ENCODE peak calls at places on chromosomes 2 and 18, in ten cellular contexts. H is heart right ventricle, P is progenitor cell of endocrine pancreas, W is AG04450, D is Panc1, F is ascending aorta, V is HFF-Myc, J is GM10248, I is psoas muscle, C is astrocyte. M is an unnamed sample.

GRCh38 chr2:79860233-79861058 is 347.6 kb downstream of the CTNNA2 start:
- DNase-seq in D (no peak), H (no peak), I (no peak), V (no peak), C (peak; percentile 20), J (peak; percentile 13), P (no peak), F (no peak), W (no peak), M (no peak)

GRCh38 chr2:188628989-188629889 is 337.6 kb downstream of the GULP1 start:
- DNase-seq in I (no peak), P (no peak), D (no peak), V (peak; percentile 92), W (no peak), H (no peak), F (no peak), J (no peak), C (peak; percentile 72), M (no peak)

GRCh38 chr2:231917280-231918088 is 8.7 kb downstream of the NPPC start:
- DNase-seq in D (no peak), J (no peak), V (no peak), P (no peak), C (no peak), F (no peak), H (no peak), W (no peak), I (no peak), M (no peak)

GRCh38 chr2:150293771-150294170 is 193.7 kb downstream of the RND3 start:
- DNase-seq in W (no peak), F (no peak), I (no peak), H (no peak), D (no peak), C (no peak), P (no peak), J (no peak), V (no peak), M (no peak)

GRCh38 chr2:161005170-161005569 is 155.1 kb upstream of the TANK start:
- DNase-seq in F (no peak), H (no peak), W (no peak), C (peak; percentile 2), V (no peak), J (no peak), P (no peak), I (no peak), D (no peak), M (no peak)

GRCh38 chr2:223538920-223539440 is 63.2 kb downstream of the SCG2 start:
- DNase-seq in F (no peak), J (no peak), V (no peak), D (no peak), I (no peak), H (no peak), P (no peak), W (no peak), C (no peak), M (no peak)

GRCh38 chr2:205390866-205391265 is 291.4 kb upstream of the NRP2 start:
- DNase-seq in W (no peak), F (no peak), C (no peak), V (no peak), P (no peak), J (no peak), H (no peak), D (no peak), I (no peak), M (no peak)

GRCh38 chr2:118806797-118807667 is 40.4 kb downstream of the EN1 start:
- DNase-seq in D (no peak), J (no peak), W (no peak), C (no peak), P (no peak), H (no peak), I (no peak), V (no peak), F (no peak), M (no peak)

GRCh38 chr2:36964496-36965058 is 1.8 kb downstream of the STRN start:
- DNase-seq in J (no peak), W (no peak), H (no peak), P (no peak), D (no peak), C (no peak), I (no peak), V (no peak), F (no peak), M (no peak)

GRCh38 chr2:15246870-15247269 is 314.3 kb downstream of the NBAS start:
- DNase-seq in H (no peak), F (no peak), W (no peak), C (no peak), I (no peak), P (no peak), D (no peak), J (no peak), V (no peak), M (no peak)

GRCh38 chr2:1638281-1638860 is 105.9 kb downstream of the PXDN start:
- DNase-seq in W (no peak), I (peak; percentile 3), P (no peak), J (no peak), F (no peak), C (peak; percentile 36), V (no peak), D (no peak), H (no peak), M (no peak)

GRCh38 chr2:106094101-106094860 is 99.8 kb downstream of the UXS1 start:
- DNase-seq in F (no peak), H (no peak), J (no peak), D (no peak), W (no peak), C (no peak), I (no peak), V (no peak), P (no peak), M (no peak)

GRCh38 chr18:63320041-63320689 is 596 bp upstream of the BCL2 start:
- DNase-seq in V (no peak), C (peak; percentile 69), J (peak; percentile 88), P (peak; percentile 51), W (peak; percentile 41), H (peak; percentile 90), D (no peak), I (peak; percentile 82), F (peak; percentile 66), M (peak; percentile 65)

GRCh38 chr2:95695613-95696012 is 103.8 kb downstream of the TRIM43 start:
- DNase-seq in J (no peak), W (no peak), V (no peak), I (peak; percentile 75), D (no peak), F (no peak), H (peak; percentile 17), P (no peak), C (no peak), M (no peak)

GRCh38 chr2:31693882-31694281 is 113.1 kb upstream of the SRD5A2 start:
- DNase-seq in I (no peak), P (no peak), D (no peak), H (no peak), W (no peak), C (peak; percentile 13), J (no peak), V (no peak), F (no peak), M (no peak)

GRCh38 chr2:31696068-31696467 is 115.3 kb upstream of the SRD5A2 start:
- DNase-seq in H (no peak), W (no peak), F (no peak), C (no peak), J (no peak), D (no peak), I (no peak), V (no peak), P (no peak), M (no peak)

GRCh38 chr2:31694444-31694843 is 113.7 kb upstream of the SRD5A2 start:
- DNase-seq in F (no peak), D (no peak), W (no peak), V (no peak), C (no peak), H (no peak), P (no peak), I (no peak), J (no peak), M (no peak)
- TF ChIP-seq CTCF in F (no peak), D (peak; percentile 57), W (peak; percentile 7), V (no peak), C (no peak), H (no peak), P (no peak), I (no peak), J (no peak), M (no peak)

GRCh38 chr18:49628993-49629795 is 67.3 kb downstream of the LIPG start:
- DNase-seq in H (no peak), F (no peak), P (no peak), V (no peak), J (no peak), W (no peak), D (no peak), I (peak; percentile 71), C (no peak), M (no peak)
- TF ChIP-seq CTCF in H (no peak), F (no peak), P (peak; percentile 60), V (no peak), J (no peak), W (peak; percentile 35), D (peak; percentile 23), I (no peak), C (no peak), M (peak; percentile 23)

DNA sequence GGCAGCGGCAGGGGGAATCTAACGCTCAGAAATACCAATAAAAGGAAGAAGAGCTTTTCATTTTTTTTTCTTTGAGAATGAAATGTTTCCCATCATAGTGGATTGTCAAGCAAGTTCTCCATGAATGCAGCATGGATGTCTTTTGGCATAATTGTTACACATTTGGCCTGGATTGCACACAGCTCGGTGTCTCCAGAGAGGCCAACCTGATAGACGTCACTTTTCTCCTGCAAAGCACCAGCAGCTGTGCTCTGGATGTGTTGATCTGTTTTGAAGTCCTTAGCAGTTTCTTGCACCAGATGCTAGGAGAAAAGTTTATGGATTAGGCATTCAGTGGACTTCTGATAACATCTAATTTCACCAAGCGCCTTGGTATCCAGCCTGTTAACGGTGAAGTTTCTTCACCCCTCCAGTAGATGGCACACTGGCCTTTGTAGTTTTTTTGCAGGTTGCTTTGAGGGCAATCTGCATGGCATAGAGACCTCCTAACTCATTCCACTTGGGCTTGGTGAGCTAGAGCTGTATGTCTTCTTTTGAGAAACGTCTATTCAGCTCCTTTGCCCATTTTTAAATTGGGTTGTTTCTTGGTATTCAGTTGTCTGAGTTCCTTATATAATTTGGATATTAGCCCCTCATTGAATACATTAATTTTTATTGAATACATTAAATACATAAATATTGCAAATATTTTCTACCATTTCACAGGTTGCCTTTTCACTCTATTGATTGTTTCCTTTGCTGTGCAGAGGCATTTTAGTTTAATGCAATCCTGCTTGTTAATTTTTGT is 59.7 kb downstream of the PTH2R start:
- DNase-seq in P (peak; percentile 36), V (peak; percentile 4), H (no peak), I (no peak), F (no peak), C (no peak), J (peak; percentile 26), W (no peak), D (peak; percentile 22), M (peak; percentile 70)
- TF ChIP-seq CTCF in P (peak; percentile 81), V (peak; percentile 56), H (peak; percentile 42), I (peak; percentile 38), F (no peak), C (peak; percentile 24), J (peak; percentile 55), W (peak; percentile 29), D (peak; percentile 85), M (peak; percentile 74)

DNA sequence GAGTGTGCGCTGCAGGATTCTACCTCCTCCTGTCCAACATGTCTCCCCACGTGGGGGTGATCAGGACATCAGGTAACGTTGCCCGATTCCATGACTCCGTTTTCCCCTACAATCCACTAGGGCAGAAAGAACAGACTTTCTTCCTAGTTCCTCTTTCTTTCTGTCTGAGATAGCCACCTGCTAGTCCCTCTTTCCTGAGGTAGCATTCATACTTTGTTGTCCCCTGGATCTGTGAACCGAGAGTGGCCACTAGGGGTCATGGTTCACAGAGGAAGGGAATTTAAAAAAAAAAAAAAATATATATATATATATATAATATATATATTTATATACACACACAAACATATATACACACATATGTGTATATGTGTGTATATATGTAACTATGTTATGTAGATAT is 210.0 kb upstream of the ZNF521 start:
- DNase-seq in V (no peak), W (peak; percentile 8), D (peak; percentile 2), I (no peak), P (no peak), J (peak; percentile 25), C (peak; percentile 1), F (no peak), H (no peak), M (peak; percentile 40)
- TF ChIP-seq CTCF in V (peak; percentile 55), W (peak; percentile 43), D (peak; percentile 33), I (peak; percentile 31), P (peak; percentile 67), J (peak; percentile 35), C (peak; percentile 15), F (no peak), H (peak; percentile 27), M (no peak)

M was measured in Calu3.